ENCODE peak calls at places on chromosomes 16 and 17, in six cellular contexts. Z, C, I, S, P and B are unnamed samples.

GRCh38 chr17:60079401-60079861 is 710 bp upstream of the HEATR6 start:
- DNase-seq in I (no peak), S (no peak), P (no peak), C (no peak), Z (peak), B (no peak)

GRCh38 chr16:66131156-66131807 is 235.2 kb upstream of the CDH5 start:
- DNase-seq in S (no peak), I (no peak), Z (no peak), C (no peak), P (no peak), B (no peak)

GRCh38 chr17:78290671-78291070 is 59.2 kb downstream of the TMEM235 start:
- DNase-seq in P (no peak), I (no peak), Z (no peak), S (no peak), C (no peak), B (no peak)

GRCh38 chr16:1746693-1747195 is 24.6 kb downstream of the NME3 start:
- DNase-seq in I (no peak), C (no peak), S (no peak), Z (peak), P (no peak), B (no peak)

GRCh38 chr16:86994215-86994614 is 323.0 kb downstream of the C16orf95 start:
- DNase-seq in Z (no peak), I (no peak), S (no peak), P (no peak), C (no peak), B (no peak)

GRCh38 chr17:30235386-30236296 is at the start of gene SLC6A4:
- DNase-seq in P (no peak), I (no peak), S (no peak), C (no peak), Z (no peak), B (no peak)

GRCh38 chr17:60926466-60927183 is 249.0 kb downstream of the BCAS3 start:
- DNase-seq in Z (no peak), C (no peak), S (no peak), P (no peak), I (no peak), B (no peak)

GRCh38 chr16:75252946-75253911 is 1.8 kb upstream of the BCAR1 start:
- DNase-seq in S (peak), P (peak), C (no peak), Z (no peak), I (peak), B (no peak)

GRCh38 chr16:50102046-50102756 is 36.4 kb downstream of the HEATR3 start:
- DNase-seq in Z (no peak), P (no peak), C (no peak), I (no peak), S (no peak), B (no peak)

GRCh38 chr16:50763211-50763610 is 21.3 kb downstream of the CYLD start:
- DNase-seq in I (no peak), C (no peak), S (no peak), Z (no peak), P (no peak), B (no peak)

GRCh38 chr17:5282639-5283217 is 644 bp downstream of the RABEP1 start:
- DNase-seq in C (no peak), S (no peak), Z (peak), P (peak), I (peak), B (no peak)

GRCh38 chr17:48672340-48672739 is 46.2 kb upstream of the HOXB9 start:
- DNase-seq in C (no peak), Z (no peak), P (no peak), S (no peak), I (no peak), B (no peak)

GRCh38 chr16:19170043-19170655 is 2.1 kb downstream of the SYT17 start:
- DNase-seq in S (no peak), P (no peak), Z (no peak), I (no peak), C (no peak), B (no peak)

GRCh38 chr16:23578096-23578830 is 17.9 kb downstream of the NDUFAB1 start:
- DNase-seq in Z (no peak), C (no peak), P (no peak), S (peak), I (no peak), B (no peak)

GRCh38 chr16:56202036-56202435 is 10.7 kb downstream of the GNAO1 start:
- DNase-seq in S (no peak), P (no peak), C (no peak), I (no peak), Z (no peak), B (no peak)

GRCh38 chr17:4934173-4934979 is 2.3 kb downstream of the GP1BA start:
- DNase-seq in C (no peak), P (peak), I (no peak), S (no peak), Z (no peak), B (no peak)

GRCh38 chr17:57947369-57947768 is 7.8 kb downstream of the CUEDC1 start:
- DNase-seq in Z (no peak), S (no peak), P (no peak), C (no peak), I (no peak), B (no peak)

GRCh38 chr17:31508310-31509094 is 117.0 kb downstream of the RAB11FIP4 start:
- DNase-seq in I (no peak), C (no peak), P (no peak), Z (peak), S (no peak), B (no peak)

GRCh38 chr17:49269356-49269755 is 38.8 kb upstream of the PHOSPHO1 start:
- DNase-seq in P (no peak), C (no peak), Z (no peak), I (no peak), S (no peak), B (no peak)

GRCh38 chr17:57637668-57638010 is 107.5 kb downstream of the CCDC182 start:
- DNase-seq in S (no peak), C (no peak), I (no peak), Z (no peak), P (no peak), B (no peak)

GRCh38 chr16:85401917-85402766 is 211.0 kb upstream of the GSE1 start:
- DNase-seq in C (no peak), S (peak), I (peak), P (peak), Z (no peak), B (no peak)

DNA sequence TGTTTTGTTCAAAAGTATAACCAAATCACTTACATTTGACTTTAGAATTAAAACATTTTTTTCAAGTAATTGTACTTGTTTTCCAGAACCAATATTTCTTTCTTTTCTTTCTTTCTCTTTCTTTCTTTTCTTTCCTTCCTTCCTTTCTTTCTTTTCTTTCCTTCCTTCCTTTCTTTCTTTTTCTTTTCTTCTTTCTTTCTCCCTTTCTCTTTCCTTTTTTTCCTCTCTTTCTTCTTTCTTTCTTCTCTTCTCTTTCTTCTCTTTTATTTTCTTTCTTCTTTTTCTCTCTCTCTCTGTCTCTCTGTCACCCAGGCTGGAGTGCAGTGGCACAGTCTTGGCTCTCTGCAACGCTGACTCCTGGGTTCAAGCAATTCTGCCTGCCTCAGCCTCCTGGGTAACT is 26.4 kb upstream of the PSMC5 start:
- DNase-seq in C (no peak), I (no peak), P (no peak), S (no peak), Z (no peak), B (no peak)
- TF ChIP-seq CTCF in C (no peak), I (no peak), P (no peak), S (no peak), Z (no peak), B (no peak)

DNA sequence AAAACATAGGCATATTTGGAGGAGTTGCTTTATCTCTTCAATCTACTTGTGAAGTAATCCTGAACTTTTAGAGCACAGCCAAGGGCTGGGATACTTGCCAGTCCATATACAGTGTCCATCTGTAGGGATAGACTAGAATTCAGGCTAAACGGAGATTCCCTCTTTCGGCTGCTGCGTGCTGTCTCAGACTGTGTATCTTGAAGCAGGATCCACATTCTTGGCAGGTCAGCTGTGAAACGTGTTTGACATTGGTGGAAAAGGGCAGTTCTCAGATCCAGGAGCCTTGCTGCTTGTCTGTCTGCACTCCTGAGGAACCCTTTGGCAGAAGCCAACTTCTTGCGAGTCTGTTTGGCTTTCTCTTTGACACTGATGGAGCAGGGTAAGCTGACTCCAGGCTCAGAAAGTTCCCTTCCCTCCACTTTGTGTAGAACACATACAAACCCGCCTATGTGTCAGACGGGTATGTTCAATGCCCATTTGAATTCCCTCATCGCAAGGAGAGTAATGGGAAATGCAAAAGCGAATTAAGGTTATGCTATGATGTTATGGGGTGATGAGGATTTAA is 221.8 kb downstream of the MAP2K4 start:
- DNase-seq in Z (no peak), C (peak), S (no peak), I (no peak), P (no peak), B (no peak)
- H3K4me3 ChIP-seq in Z (no peak), C (no peak), S (peak), I (no peak), P (no peak), B (no peak)

DNA sequence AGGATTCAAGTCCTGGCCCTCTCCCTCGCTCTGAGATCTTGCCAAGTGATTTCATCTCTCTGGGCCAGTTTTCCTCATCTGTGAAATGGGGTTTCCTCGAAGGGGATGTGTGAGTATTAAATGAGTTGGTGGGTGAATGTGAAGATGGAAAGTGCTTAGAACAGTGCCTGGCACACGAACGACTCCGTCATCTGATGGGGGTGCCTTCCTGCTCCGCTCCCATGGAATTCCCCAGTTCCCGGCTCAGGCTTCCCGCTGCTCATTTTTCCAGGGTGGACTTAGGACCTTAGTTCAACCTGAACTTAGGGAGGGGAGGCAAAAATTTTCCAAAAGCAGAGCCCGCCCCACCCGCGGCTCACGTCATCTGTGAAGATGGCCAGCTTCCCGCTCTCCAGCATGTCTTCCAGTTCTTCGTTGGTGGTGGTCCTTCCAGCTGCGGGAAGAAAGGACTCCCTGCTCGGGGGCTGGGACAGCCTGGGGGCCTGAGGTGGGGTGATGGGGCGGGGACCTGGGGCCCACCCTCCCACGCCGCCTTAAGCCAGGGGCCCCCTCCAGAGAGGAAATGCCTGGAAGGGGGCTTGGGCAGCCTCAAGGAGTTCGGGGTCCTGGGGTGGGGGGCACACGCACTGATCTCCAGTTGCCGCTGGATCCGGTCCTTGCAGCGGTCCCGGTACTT is 11.5 kb downstream of the HSD3B7 start:
- DNase-seq in I (peak), C (no peak), Z (peak), S (no peak), P (no peak), B (no peak)
- TF ChIP-seq POLR2A in I (no peak), C (no peak), Z (no peak), S (no peak), P (no peak), B (no peak)

DNA sequence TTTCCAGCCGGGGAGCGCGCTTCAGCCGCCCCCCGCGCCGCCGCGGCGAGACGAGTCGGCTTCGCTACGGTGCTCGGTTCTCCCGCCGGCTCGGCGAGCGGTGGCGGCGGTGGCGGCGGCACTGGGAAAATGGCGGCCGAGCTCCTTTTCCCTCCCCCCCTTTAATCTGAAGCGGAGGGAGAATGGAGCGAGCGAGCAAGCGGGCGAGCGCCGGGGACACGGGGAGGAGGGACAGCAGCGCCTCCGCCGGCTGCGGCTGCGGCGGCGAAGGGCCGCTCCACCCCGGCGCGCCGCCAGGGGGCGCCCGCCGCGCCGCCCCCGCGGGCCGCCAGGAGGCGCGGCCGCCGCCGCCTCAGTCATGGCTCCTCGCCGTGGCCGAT is at the start of gene KANSL1:
- DNase-seq in Z (peak), C (peak), S (peak), I (peak), P (peak), B (peak)
- TF ChIP-seq CTCF in Z (peak), C (no peak), S (no peak), I (no peak), P (peak), B (no peak)

GRCh38 chr17:15946611-15947120 is 1.7 kb downstream of the ADORA2B start:
- DNase-seq in S (peak), P (no peak), Z (no peak), I (no peak), C (no peak), B (no peak)

GRCh38 chr17:15943971-15944719 is 785 bp upstream of the ADORA2B start:
- DNase-seq in S (peak), P (no peak), Z (no peak), C (no peak), I (no peak), B (no peak)

GRCh38 chr17:15944720-15945492 is at the start of gene ADORA2B:
- DNase-seq in C (peak), P (peak), I (peak), S (peak), Z (peak), B (peak)

GRCh38 chr17:15947331-15947730 is 2.4 kb downstream of the ADORA2B start:
- DNase-seq in P (no peak), Z (no peak), S (no peak), C (no peak), I (no peak), B (no peak)

GRCh38 chr17:15945493-15946209 is 721 bp downstream of the ADORA2B start:
- DNase-seq in I (peak), Z (no peak), P (peak), S (peak), C (no peak), B (no peak)
- H3K4me3 ChIP-seq in I (peak), Z (peak), P (peak), S (peak), C (peak), B (peak)

GRCh38 chr16:27199235-27199586 is 4.1 kb upstream of the KDM8 start:
- DNase-seq in P (no peak), C (no peak), Z (no peak), S (no peak), I (no peak), B (no peak)

GRCh38 chr16:27199747-27200146 is 3.6 kb upstream of the KDM8 start:
- DNase-seq in C (no peak), P (no peak), Z (no peak), S (no peak), I (no peak), B (no peak)

GRCh38 chr16:27197004-27197403 is 6.3 kb upstream of the KDM8 start:
- DNase-seq in S (no peak), P (no peak), I (no peak), Z (no peak), C (no peak), B (no peak)

GRCh38 chr16:27195941-27196595 is 7.3 kb upstream of the KDM8 start:
- DNase-seq in P (no peak), I (no peak), S (no peak), C (no peak), Z (no peak), B (no peak)

GRCh38 chr16:27198451-27199234 is 4.7 kb upstream of the KDM8 start:
- DNase-seq in P (no peak), I (no peak), Z (no peak), C (no peak), S (no peak), B (no peak)
- TF ChIP-seq POLR2A in P (no peak), I (no peak), Z (no peak), C (no peak), S (no peak), B (no peak)

GRCh38 chr16:90019543-90020259 is 445 bp upstream of the DBNDD1 start:
- DNase-seq in S (no peak), I (peak), P (peak), C (no peak), Z (peak), B (no peak)
- TF ChIP-seq CTCF in S (no peak), I (no peak), P (peak), C (no peak), Z (peak), B (no peak)

GRCh38 chr17:28124962-28125361 is 82.5 kb downstream of the NLK start:
- DNase-seq in S (no peak), P (no peak), C (no peak), I (no peak), Z (no peak), B (no peak)

GRCh38 chr17:28130455-28130854 is 88.0 kb downstream of the NLK start:
- DNase-seq in C (no peak), P (no peak), S (no peak), Z (no peak), I (no peak), B (no peak)

GRCh38 chr17:28131592-28131991 is 89.1 kb downstream of the NLK start:
- DNase-seq in S (no peak), I (no peak), Z (no peak), P (no peak), C (no peak), B (no peak)

GRCh38 chr17:28120766-28121165 is 78.3 kb downstream of the NLK start:
- DNase-seq in Z (no peak), C (no peak), P (no peak), I (no peak), S (no peak), B (no peak)

GRCh38 chr17:28125530-28126382 is 83.3 kb downstream of the NLK start:
- DNase-seq in C (no peak), S (no peak), Z (no peak), P (no peak), I (no peak), B (no peak)
- H3K4me3 ChIP-seq in C (no peak), S (no peak), Z (no peak), P (no peak), I (no peak), B (no peak)

GRCh38 chr17:8062435-8062806 is 23.6 kb downstream of the ALOX15B start:
- DNase-seq in S (no peak), C (peak), P (no peak), Z (no peak), I (no peak), B (no peak)
- TF ChIP-seq POLR2A in S (no peak), C (peak), P (no peak), Z (no peak), I (no peak), B (no peak)